ENCODE peak calls at places on chromosomes 6 and 20, in four cellular contexts. One of them, this sample, is unnamed.

GRCh38 chr6:26555505-26556262 is 17.5 kb downstream of the HMGN4 start:
- DNase-seq in ovary: no peak
- DNase-seq in hepatocyte: peak; percentile 32
- DNase-seq in left lung: no peak
- DNase-seq in this sample: no peak

GRCh38 chr6:151452750-151453427 is 963 bp upstream of the RMND1 start:
- DNase-seq in ovary: peak; percentile 52
- DNase-seq in hepatocyte: peak; percentile 24
- DNase-seq in left lung: peak; percentile 43
- DNase-seq in this sample: no peak

GRCh38 chr6:166691199-166691598 is 64.1 kb upstream of the RPS6KA2 start:
- DNase-seq in ovary: no peak
- DNase-seq in hepatocyte: peak; percentile 41
- DNase-seq in left lung: peak; percentile 53
- DNase-seq in this sample: no peak

GRCh38 chr6:19988555-19988954 is 151.4 kb downstream of the ID4 start:
- DNase-seq in ovary: no peak
- DNase-seq in hepatocyte: peak; percentile 58
- DNase-seq in left lung: no peak
- DNase-seq in this sample: no peak

GRCh38 chr20:2470051-2470431 is 548 bp downstream of the SNRPB start:
- DNase-seq in ovary: peak; percentile 28
- DNase-seq in hepatocyte: peak; percentile 54
- DNase-seq in left lung: peak; percentile 49
- DNase-seq in this sample: no peak

GRCh38 chr6:19024737-19025136 is 637.6 kb downstream of the RNF144B start:
- DNase-seq in ovary: no peak
- DNase-seq in hepatocyte: peak; percentile 79
- DNase-seq in left lung: no peak
- DNase-seq in this sample: no peak

GRCh38 chr6:104161960-104162669 is 697.6 kb downstream of the HACE1 start:
- DNase-seq in ovary: no peak
- DNase-seq in hepatocyte: no peak
- DNase-seq in left lung: no peak
- DNase-seq in this sample: no peak

GRCh38 chr20:24989162-24989561 is 3.4 kb downstream of the APMAP start:
- DNase-seq in ovary: no peak
- DNase-seq in hepatocyte: no peak
- DNase-seq in left lung: no peak
- DNase-seq in this sample: no peak

GRCh38 chr20:64186071-64186598 is 21.9 kb downstream of the MYT1 start:
- DNase-seq in ovary: no peak
- DNase-seq in hepatocyte: no peak
- DNase-seq in left lung: no peak
- DNase-seq in this sample: no peak

GRCh38 chr20:8790442-8791074 is 278.3 kb upstream of the PLCB4 start:
- DNase-seq in ovary: no peak
- DNase-seq in hepatocyte: peak; percentile 61
- DNase-seq in left lung: no peak
- DNase-seq in this sample: no peak

GRCh38 chr6:38166411-38167240 is 347.1 kb downstream of the ZFAND3 start:
- DNase-seq in ovary: no peak
- DNase-seq in hepatocyte: no peak
- DNase-seq in left lung: no peak
- DNase-seq in this sample: no peak

GRCh38 chr6:137309078-137309762 is 90.0 kb upstream of the IFNGR1 start:
- DNase-seq in ovary: peak; percentile 38
- DNase-seq in hepatocyte: peak; percentile 61
- DNase-seq in left lung: peak; percentile 89
- DNase-seq in this sample: peak; percentile 43

DNA sequence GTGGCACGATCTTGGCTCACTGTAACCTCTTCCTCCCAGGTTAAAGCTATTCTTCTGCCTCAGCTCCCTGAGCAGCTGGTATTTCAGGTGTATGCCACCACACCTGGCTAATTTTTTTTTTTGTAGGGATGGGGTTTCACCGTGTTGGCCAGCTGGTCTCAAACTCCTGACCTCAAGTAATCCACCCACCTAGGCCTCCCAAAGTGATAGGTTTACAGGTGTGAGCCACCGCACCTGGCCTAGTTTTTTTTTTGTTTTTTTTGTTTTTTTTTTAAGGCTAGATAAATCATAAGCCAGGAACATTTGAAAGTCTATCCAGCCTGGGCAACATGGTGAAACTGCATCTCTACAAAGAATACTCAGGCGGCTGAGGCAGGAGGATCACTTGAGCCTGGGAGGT is 10.9 kb downstream of the RRP36 start:
- DNase-seq in ovary: no peak
- DNase-seq in hepatocyte: no peak
- DNase-seq in left lung: no peak
- DNase-seq in this sample: no peak
- TF ChIP-seq CTCF in ovary: no peak
- TF ChIP-seq CTCF in hepatocyte: no peak
- TF ChIP-seq CTCF in left lung: no peak
- TF ChIP-seq CTCF in this sample: no peak

GRCh38 chr20:23265226-23265625 is 85.4 kb upstream of the NXT1 start:
- DNase-seq in ovary: no peak
- DNase-seq in hepatocyte: no peak
- DNase-seq in left lung: no peak
- DNase-seq in this sample: no peak
- TF ChIP-seq CTCF in ovary: no peak
- TF ChIP-seq CTCF in hepatocyte: no peak
- TF ChIP-seq CTCF in left lung: no peak
- TF ChIP-seq CTCF in this sample: no peak

GRCh38 chr6:40990301-40990700 is 48.7 kb downstream of the UNC5CL start:
- DNase-seq in ovary: no peak
- DNase-seq in hepatocyte: no peak
- DNase-seq in left lung: no peak
- DNase-seq in this sample: no peak
- TF ChIP-seq CTCF in ovary: no peak
- TF ChIP-seq CTCF in hepatocyte: no peak
- TF ChIP-seq CTCF in left lung: no peak
- TF ChIP-seq CTCF in this sample: no peak

GRCh38 chr6:9089724-9090123 is 654.4 kb upstream of the SLC35B3 start:
- DNase-seq in ovary: no peak
- DNase-seq in hepatocyte: no peak
- DNase-seq in left lung: no peak
- DNase-seq in this sample: no peak

GRCh38 chr6:9086331-9086730 is 651.0 kb upstream of the SLC35B3 start:
- DNase-seq in ovary: no peak
- DNase-seq in hepatocyte: no peak
- DNase-seq in left lung: no peak
- DNase-seq in this sample: no peak

GRCh38 chr6:9083108-9083507 is 647.8 kb upstream of the SLC35B3 start:
- DNase-seq in ovary: no peak
- DNase-seq in hepatocyte: no peak
- DNase-seq in left lung: no peak
- DNase-seq in this sample: no peak

GRCh38 chr6:9085054-9085746 is 649.9 kb upstream of the SLC35B3 start:
- DNase-seq in ovary: no peak
- DNase-seq in hepatocyte: no peak
- DNase-seq in left lung: no peak
- DNase-seq in this sample: no peak
- TF ChIP-seq CTCF in ovary: no peak
- TF ChIP-seq CTCF in hepatocyte: no peak
- TF ChIP-seq CTCF in left lung: no peak
- TF ChIP-seq CTCF in this sample: no peak

GRCh38 chr20:54176610-54177009 is 2.8 kb upstream of the CYP24A1 start:
- DNase-seq in ovary: no peak
- DNase-seq in hepatocyte: no peak
- DNase-seq in left lung: no peak
- DNase-seq in this sample: no peak
- TF ChIP-seq CTCF in ovary: no peak
- TF ChIP-seq CTCF in hepatocyte: no peak
- TF ChIP-seq CTCF in left lung: no peak
- TF ChIP-seq CTCF in this sample: no peak

DNA sequence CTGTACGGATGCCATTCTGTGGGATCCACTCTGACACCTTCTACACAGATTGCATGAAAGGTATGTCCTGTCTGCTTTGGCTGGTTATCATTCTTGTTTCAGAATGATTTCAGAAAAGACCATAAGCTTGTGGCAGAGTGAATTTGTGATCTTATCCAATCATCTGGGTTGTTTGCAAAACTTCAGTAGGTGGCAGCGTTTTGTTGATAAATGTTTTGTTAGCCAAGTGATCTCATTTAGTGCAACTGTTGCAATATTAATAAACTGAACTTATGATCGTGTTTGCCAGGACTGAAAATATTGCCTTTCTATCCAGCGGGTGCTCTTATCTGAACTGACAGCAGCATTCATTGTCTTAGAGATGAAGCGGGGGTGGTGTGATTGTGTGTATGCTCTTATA is 613.2 kb upstream of the NOX3 start:
- DNase-seq in ovary: no peak
- DNase-seq in hepatocyte: no peak
- DNase-seq in left lung: no peak
- DNase-seq in this sample: no peak
- TF ChIP-seq CTCF in ovary: no peak
- TF ChIP-seq CTCF in hepatocyte: no peak
- TF ChIP-seq CTCF in left lung: no peak
- TF ChIP-seq CTCF in this sample: no peak

This sample was measured in mesothelial cell of epicardium.